ENCODE peak calls at places on chromosome 21, in six cellular contexts. K is body of pancreas, Z is sigmoid colon, F is tibial nerve, H is ovary, W is suprapubic skin. E is an unnamed sample.

GRCh38 chr21:42346866-42347600 is 3.8 kb downstream of the TFF2 start:
- DNase-seq in H (no peak), Z (no peak), K (no peak), F (no peak), W (no peak), E (no peak)

GRCh38 chr21:43982489-43983078 is 29.5 kb upstream of the TRAPPC10 start:
- DNase-seq in W (no peak), Z (no peak), H (no peak), F (no peak), K (no peak), E (no peak)

GRCh38 chr21:45872902-45873301 is 108.7 kb upstream of the COL6A1 start:
- DNase-seq in K (no peak), Z (peak), H (no peak), W (no peak), F (no peak), E (no peak)

GRCh38 chr21:44912158-44912473 is 8.6 kb downstream of the ITGB2 start:
- DNase-seq in Z (no peak), W (no peak), F (no peak), H (no peak), K (no peak), E (no peak)

GRCh38 chr21:43364851-43365424 is 62.0 kb downstream of the SIK1 start:
- DNase-seq in F (no peak), W (no peak), K (no peak), Z (no peak), H (no peak), E (no peak)

GRCh38 chr21:26806734-26807372 is 38.4 kb downstream of the ADAMTS1 start:
- DNase-seq in W (no peak), K (no peak), Z (no peak), H (no peak), F (no peak), E (no peak)

GRCh38 chr21:15781986-15782385 is 52.2 kb downstream of the USP25 start:
- DNase-seq in K (no peak), H (no peak), W (no peak), F (no peak), Z (no peak), E (no peak)

GRCh38 chr21:39029086-39029772 is 154.0 kb downstream of the PSMG1 start:
- DNase-seq in H (no peak), Z (peak), W (no peak), F (no peak), K (no peak), E (no peak)

GRCh38 chr21:43312751-43313169 is 114.2 kb downstream of the SIK1 start:
- DNase-seq in K (no peak), W (no peak), H (no peak), Z (no peak), F (no peak), E (no peak)

GRCh38 chr21:39651206-39651605 is 38.5 kb downstream of the B3GALT5 start:
- DNase-seq in W (no peak), F (no peak), K (no peak), H (no peak), Z (no peak), E (peak)

GRCh38 chr21:46005081-46005480 is 23.5 kb downstream of the COL6A1 start:
- DNase-seq in W (no peak), H (peak), Z (peak), K (peak), F (no peak), E (peak)

GRCh38 chr21:31908106-31909031 is 35.5 kb downstream of the HUNK start:
- DNase-seq in Z (no peak), K (peak), F (no peak), W (no peak), H (peak), E (no peak)

GRCh38 chr21:32886339-32886738 is 114.8 kb upstream of the PAXBP1 start:
- DNase-seq in Z (no peak), K (no peak), H (no peak), F (no peak), W (no peak), E (no peak)

GRCh38 chr21:42737969-42738590 is 84.7 kb downstream of the PDE9A start:
- DNase-seq in H (peak), W (no peak), F (no peak), Z (peak), K (no peak), E (peak)

GRCh38 chr21:18705971-18706370 is 302.4 kb upstream of the TMPRSS15 start:
- DNase-seq in W (no peak), K (no peak), H (no peak), Z (no peak), F (no peak), E (no peak)

GRCh38 chr21:16304700-16305099 is 574.9 kb downstream of the USP25 start:
- DNase-seq in Z (no peak), K (no peak), H (no peak), F (no peak), W (no peak), E (no peak)

GRCh38 chr21:44702111-44702972 is 5.4 kb downstream of the KRTAP10-12 start:
- DNase-seq in W (no peak), H (no peak), Z (no peak), F (no peak), K (no peak), E (no peak)

GRCh38 chr21:46097826-46098286 is at the start of gene COL6A2:
- DNase-seq in H (peak), Z (peak), F (no peak), W (no peak), K (peak), E (peak)

GRCh38 chr21:29434081-29434480 is 135.4 kb downstream of the BACH1 start:
- DNase-seq in Z (no peak), W (no peak), H (no peak), K (no peak), F (no peak), E (no peak)

GRCh38 chr21:30033441-30033840 is 93.6 kb upstream of the GRIK1 start:
- DNase-seq in W (no peak), F (no peak), H (no peak), Z (no peak), K (no peak), E (no peak)

GRCh38 chr21:22791376-22791775 is 1793.2 kb downstream of the NCAM2 start:
- DNase-seq in Z (no peak), F (no peak), H (no peak), W (no peak), K (no peak), E (no peak)

GRCh38 chr21:14454642-14455009 is 71.7 kb upstream of the HSPA13 start:
- DNase-seq in W (no peak), Z (no peak), F (no peak), K (no peak), H (no peak), E (no peak)

GRCh38 chr21:21103692-21104091 is 105.5 kb downstream of the NCAM2 start:
- DNase-seq in Z (no peak), W (no peak), F (no peak), H (no peak), K (no peak), E (no peak)

GRCh38 chr21:44916965-44917364 is 3.7 kb downstream of the ITGB2 start:
- DNase-seq in W (no peak), Z (no peak), K (no peak), F (no peak), H (no peak), E (no peak)

GRCh38 chr21:16195896-16196443 is 466.2 kb downstream of the USP25 start:
- DNase-seq in K (no peak), F (no peak), H (no peak), W (no peak), Z (no peak), E (no peak)

GRCh38 chr21:46326110-46326703 is 2.3 kb downstream of the PCNT start:
- DNase-seq in W (no peak), Z (no peak), H (no peak), K (no peak), F (no peak), E (no peak)

GRCh38 chr21:23475518-23476189 is 2131.6 kb downstream of the MRPL39 start:
- DNase-seq in F (no peak), K (no peak), Z (no peak), W (no peak), H (no peak), E (no peak)

GRCh38 chr21:45533731-45534571 is 8.3 kb downstream of the SLC19A1 start:
- DNase-seq in Z (peak), F (no peak), K (no peak), H (peak), W (peak), E (no peak)

DNA sequence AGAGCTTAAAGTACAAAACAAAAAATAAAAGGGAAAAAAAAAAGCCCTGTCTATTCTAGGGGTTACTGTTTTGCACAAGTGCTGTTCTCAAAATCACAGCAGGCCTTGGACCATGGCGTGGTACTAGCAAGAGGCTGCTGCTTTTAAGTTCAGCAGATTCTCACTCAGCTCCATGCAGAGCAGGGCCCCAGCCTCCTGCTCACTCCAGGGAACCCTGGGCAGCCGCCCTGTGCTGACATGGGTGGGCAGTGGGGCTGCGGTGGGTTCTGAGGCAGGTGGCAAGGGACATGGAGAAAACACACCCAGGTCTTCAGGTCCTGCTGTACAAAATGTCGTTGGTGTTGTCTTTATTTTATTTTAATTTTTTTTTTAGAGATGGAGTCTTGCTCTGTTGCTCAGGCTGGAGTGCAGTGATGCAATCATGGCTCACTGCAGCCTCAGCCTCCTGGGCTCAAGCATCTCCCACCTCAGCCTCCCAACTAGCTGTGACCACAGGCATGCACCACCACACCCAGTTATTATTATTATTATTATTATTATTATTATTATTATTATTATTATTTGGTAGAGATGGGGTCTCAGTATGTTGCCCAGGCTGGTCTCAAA is 170.9 kb downstream of the DYRK1A start:
- DNase-seq in H (no peak), W (peak), Z (no peak), F (no peak), K (no peak), E (no peak)
- TF ChIP-seq POLR2A in H (no peak), W (no peak), Z (no peak), F (no peak), K (no peak), E (no peak)

GRCh38 chr21:34129039-34129891 is 55.9 kb downstream of the MRPS6 start:
- DNase-seq in F (no peak), Z (peak), K (peak), W (no peak), H (peak), E (peak)
- H3K4me3 ChIP-seq in F (peak), Z (peak), K (no peak), W (no peak), H (no peak), E (no peak)

DNA sequence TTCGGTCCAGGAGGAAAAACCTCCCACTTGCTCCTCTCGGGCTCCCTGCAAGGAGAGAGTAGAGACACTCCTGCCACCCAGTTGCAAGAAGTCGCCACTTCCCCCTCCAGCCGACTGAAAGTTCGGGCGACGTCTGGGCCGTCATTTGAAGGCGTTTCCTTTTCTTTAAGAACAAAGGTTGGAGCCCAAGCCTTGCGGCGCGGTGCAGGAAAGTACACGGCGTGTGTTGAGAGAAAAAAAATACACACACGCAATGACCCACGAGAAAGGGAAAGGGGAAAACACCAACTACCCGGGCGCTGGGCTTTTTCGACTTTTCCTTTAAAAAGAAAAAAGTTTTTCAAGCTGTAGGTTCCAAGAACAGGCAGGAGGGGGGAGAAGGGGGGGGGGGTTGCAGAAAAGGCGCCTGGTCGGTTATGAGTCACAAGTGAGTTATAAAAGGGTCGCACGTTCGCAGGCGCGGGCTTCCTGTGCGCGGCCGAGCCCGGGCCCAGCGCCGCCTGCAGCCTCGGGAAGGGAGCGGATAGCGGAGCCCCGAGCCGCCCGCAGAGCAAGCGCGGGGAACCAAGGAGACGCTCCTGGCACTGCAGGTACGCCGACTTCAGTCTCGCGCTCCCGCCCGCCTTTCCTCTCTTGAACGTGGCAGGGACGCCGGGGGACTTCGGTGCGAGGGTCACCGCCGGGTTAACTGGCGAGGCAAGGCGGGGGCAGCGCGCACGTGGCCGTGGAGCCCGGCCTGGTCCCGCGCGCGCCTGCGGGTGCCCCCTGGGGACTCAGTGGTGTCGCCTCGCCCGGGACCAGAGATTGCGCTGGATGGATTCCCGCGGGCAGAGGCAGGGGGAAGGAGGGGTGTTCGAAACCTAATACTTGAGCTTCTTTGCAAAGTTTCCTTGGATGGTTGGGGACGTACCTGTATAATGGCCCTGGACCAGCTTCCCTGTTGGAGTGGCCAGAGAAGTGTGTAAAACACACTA is 45.3 kb downstream of the MRPL39 start:
- DNase-seq in F (no peak), K (peak), H (peak), Z (peak), W (peak), E (peak)
- TF ChIP-seq CTCF in F (peak), K (no peak), H (peak), Z (no peak), W (no peak), E (peak)

DNA sequence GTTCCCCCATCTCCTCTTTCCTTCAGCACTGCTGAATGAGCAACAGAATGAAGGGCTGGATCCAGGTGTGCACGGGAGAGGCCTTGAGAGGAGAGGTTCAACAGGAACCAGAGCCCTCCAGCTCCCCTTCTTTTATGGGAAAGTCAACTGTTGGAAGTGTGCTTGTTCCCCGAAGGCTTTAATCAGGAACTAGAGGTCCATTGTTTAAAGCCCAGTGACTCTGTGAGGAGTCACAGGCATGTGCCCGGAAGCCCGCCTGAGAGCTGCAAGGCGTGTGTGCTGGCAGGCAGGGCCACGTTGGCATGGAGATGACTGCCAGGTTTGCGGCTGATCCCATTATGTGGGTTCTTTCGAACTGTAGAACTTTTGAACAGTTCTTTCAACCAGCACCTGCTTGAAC is 3.2 kb downstream of the BACE2 start:
- DNase-seq in K (peak), Z (peak), H (no peak), F (no peak), W (no peak), E (no peak)
- TF ChIP-seq POLR2A in K (no peak), Z (no peak), H (no peak), F (no peak), W (no peak), E (peak)